ENCODE peak calls at places on chromosomes 13 and 19, in ten cellular contexts. S, I, G, H, N, T, J, Z, K and U are unnamed samples.

GRCh38 chr13:76991432-76991795 is 467 bp upstream of the CLN5 start:
- DNase-seq in S (no peak), I (no peak), G (peak; percentile 54), H (no peak), N (peak; percentile 4), T (peak; percentile 8), J (no peak), Z (no peak), K (peak; percentile 65), U (peak; percentile 24)

GRCh38 chr13:98044301-98044700 is 90.8 kb downstream of the IPO5 start:
- DNase-seq in S (no peak), I (no peak), G (no peak), H (no peak), N (no peak), T (no peak), J (no peak), Z (no peak), K (no peak), U (no peak)

GRCh38 chr13:113813749-113814434 is 50.0 kb downstream of the GAS6 start:
- DNase-seq in S (no peak), I (no peak), G (no peak), H (no peak), N (no peak), T (peak; percentile 34), J (no peak), Z (no peak), K (no peak), U (no peak)

GRCh38 chr19:6730153-6730804 is 7.1 kb downstream of the GPR108 start:
- DNase-seq in S (no peak), I (no peak), G (peak; percentile 52), H (peak; percentile 49), N (no peak), T (no peak), J (no peak), Z (peak; percentile 52), K (peak; percentile 30), U (no peak)

GRCh38 chr13:98405107-98405571 is 171.8 kb downstream of the STK24 start:
- DNase-seq in S (peak; percentile 29), I (no peak), G (no peak), H (no peak), N (peak; percentile 56), T (peak; percentile 14), J (no peak), Z (peak; percentile 19), K (no peak), U (peak; percentile 48)

GRCh38 chr13:48493851-48494250 is 39.0 kb downstream of the RCBTB2 start:
- DNase-seq in S (no peak), I (peak; percentile 33), G (no peak), H (no peak), N (no peak), T (peak; percentile 15), J (no peak), Z (peak; percentile 84), K (no peak), U (no peak)

GRCh38 chr19:41366089-41366488 is 2.1 kb upstream of the B9D2 start:
- DNase-seq in S (no peak), I (no peak), G (no peak), H (peak; percentile 78), N (no peak), T (no peak), J (no peak), Z (no peak), K (no peak), U (no peak)

GRCh38 chr19:2239771-2240770 is 3.4 kb downstream of the SF3A2 start:
- DNase-seq in S (no peak), I (no peak), G (no peak), H (no peak), N (peak; percentile 56), T (peak; percentile 65), J (no peak), Z (peak; percentile 29), K (no peak), U (no peak)

GRCh38 chr13:109783447-109783814 is 3.0 kb downstream of the IRS2 start:
- DNase-seq in S (no peak), I (no peak), G (no peak), H (no peak), N (no peak), T (no peak), J (no peak), Z (no peak), K (no peak), U (no peak)

GRCh38 chr13:44302948-44303575 is 70.6 kb upstream of the SERP2 start:
- DNase-seq in S (no peak), I (no peak), G (no peak), H (no peak), N (no peak), T (peak; percentile 84), J (no peak), Z (no peak), K (no peak), U (no peak)

GRCh38 chr13:26184791-26185250 is 37.3 kb downstream of the RNF6 start:
- DNase-seq in S (peak; percentile 53), I (peak; percentile 17), G (peak; percentile 62), H (peak; percentile 21), N (peak; percentile 43), T (peak; percentile 57), J (peak; percentile 38), Z (peak; percentile 81), K (peak; percentile 66), U (peak; percentile 67)

GRCh38 chr19:34481861-34482379 is 362 bp downstream of the WTIP start:
- DNase-seq in S (peak; percentile 71), I (peak; percentile 13), G (no peak), H (peak; percentile 57), N (no peak), T (no peak), J (peak; percentile 50), Z (no peak), K (no peak), U (no peak)

GRCh38 chr19:55208880-55209429 is 346 bp downstream of the PTPRH start:
- DNase-seq in S (no peak), I (no peak), G (no peak), H (no peak), N (no peak), T (no peak), J (no peak), Z (no peak), K (no peak), U (no peak)

GRCh38 chr13:35833571-35834305 is 297.4 kb downstream of the DCLK1 start:
- DNase-seq in S (no peak), I (no peak), G (no peak), H (no peak), N (no peak), T (no peak), J (no peak), Z (no peak), K (no peak), U (no peak)

GRCh38 chr13:70613295-70613694 is 505.0 kb upstream of the KLHL1 start:
- DNase-seq in S (no peak), I (no peak), G (no peak), H (no peak), N (no peak), T (no peak), J (no peak), Z (peak; percentile 9), K (no peak), U (peak; percentile 15)

GRCh38 chr13:71879129-71879535 is 12.1 kb upstream of the DACH1 start:
- DNase-seq in S (no peak), I (no peak), G (no peak), H (no peak), N (peak; percentile 50), T (peak; percentile 32), J (no peak), Z (peak; percentile 59), K (no peak), U (peak; percentile 87)

GRCh38 chr13:54574791-54575190 is 1546.2 kb downstream of the OLFM4 start:
- DNase-seq in S (no peak), I (no peak), G (no peak), H (no peak), N (no peak), T (no peak), J (no peak), Z (no peak), K (no peak), U (peak; percentile 3)

GRCh38 chr19:40663712-40664692 is 26.4 kb downstream of the NUMBL start:
- DNase-seq in S (no peak), I (no peak), G (no peak), H (peak; percentile 66), N (no peak), T (peak; percentile 61), J (peak; percentile 17), Z (no peak), K (no peak), U (no peak)

GRCh38 chr19:782195-783043 is 14.8 kb upstream of the PTBP1 start:
- DNase-seq in S (no peak), I (no peak), G (no peak), H (peak; percentile 47), N (peak; percentile 57), T (peak; percentile 75), J (no peak), Z (no peak), K (no peak), U (no peak)

GRCh38 chr19:31114585-31114984 is 234.7 kb downstream of the TSHZ3 start:
- DNase-seq in S (no peak), I (no peak), G (no peak), H (no peak), N (no peak), T (peak; percentile 49), J (no peak), Z (no peak), K (no peak), U (no peak)

GRCh38 chr13:36475468-36475867 is 43.2 kb downstream of the CCNA1 start:
- DNase-seq in S (no peak), I (no peak), G (no peak), H (no peak), N (no peak), T (peak; percentile 5), J (no peak), Z (no peak), K (no peak), U (peak; percentile 43)